ENCODE peak calls at places on chromosomes 6 and 20, in six cellular contexts. D is fibroblast of villous mesenchyme; Y is heart right ventricle; F is CD4-positive, alpha-beta T cell; U is tibial nerve; Z is type B pancreatic cell. M is an unnamed sample.

GRCh38 chr20:43238833-43239232 is 49.1 kb upstream of the PTPRT start:
- DNase-seq in U (no peak), D (no peak), Y (no peak), F (no peak), Z (no peak), M (no peak)

GRCh38 chr6:22470454-22471368 is 98.7 kb upstream of the HDGFL1 start:
- DNase-seq in D (peak; percentile 16), Z (no peak), U (peak; percentile 7), F (no peak), Y (peak; percentile 72), M (no peak)

GRCh38 chr6:143253630-143254029 is 192.9 kb downstream of the AIG1 start:
- DNase-seq in U (no peak), D (peak; percentile 31), Y (no peak), Z (no peak), F (no peak), M (no peak)

GRCh38 chr20:3237958-3238615 is 903 bp downstream of the SLC4A11 start:
- DNase-seq in U (no peak), Y (no peak), F (no peak), D (no peak), Z (no peak), M (no peak)

GRCh38 chr20:15895126-15895525 is 678.1 kb downstream of the KIF16B start:
- DNase-seq in Y (no peak), F (no peak), U (no peak), Z (no peak), D (no peak), M (no peak)

GRCh38 chr6:56699066-56699654 is 56.5 kb upstream of the DST start:
- DNase-seq in D (peak; percentile 57), Y (no peak), Z (no peak), F (no peak), U (no peak), M (no peak)

GRCh38 chr6:112502348-112503130 is 155.4 kb downstream of the RFPL4B start:
- DNase-seq in Z (no peak), U (no peak), D (peak; percentile 33), F (no peak), Y (no peak), M (no peak)

GRCh38 chr6:146657432-146657831 is 58.7 kb downstream of the ADGB start:
- DNase-seq in U (no peak), Y (no peak), Z (no peak), D (no peak), F (no peak), M (no peak)

GRCh38 chr6:41711323-41712038 is 23.9 kb downstream of the TFEB start:
- DNase-seq in F (no peak), Z (no peak), Y (no peak), D (no peak), U (no peak), M (no peak)

GRCh38 chr6:89356644-89357043 is 4.1 kb upstream of the UBE2J1 start:
- DNase-seq in F (no peak), U (no peak), D (no peak), Z (no peak), Y (no peak), M (no peak)

GRCh38 chr6:42120895-42121865 is 21.2 kb downstream of the C6orf132 start:
- DNase-seq in F (no peak), Y (no peak), U (no peak), Z (no peak), D (no peak), M (no peak)

GRCh38 chr20:54340667-54341081 is 132.8 kb downstream of the PFDN4 start:
- DNase-seq in D (peak; percentile 35), Y (no peak), F (no peak), U (no peak), Z (no peak), M (peak; percentile 63)

GRCh38 chr6:35080016-35080680 is 61.0 kb downstream of the TCP11 start:
- DNase-seq in D (no peak), F (no peak), Z (no peak), Y (no peak), U (no peak), M (no peak)

GRCh38 chr6:151388997-151389639 is 2.2 kb downstream of the ZBTB2 start:
- DNase-seq in U (no peak), F (no peak), Y (no peak), D (no peak), Z (no peak), M (no peak)

GRCh38 chr6:91276315-91276714 is 689.4 kb upstream of the MAP3K7 start:
- DNase-seq in F (no peak), D (peak; percentile 11), U (no peak), Y (no peak), Z (no peak), M (no peak)
- TF ChIP-seq CTCF in F (no peak), D (peak; percentile 42), U (no peak), Y (peak; percentile 20), Z (peak; percentile 73), M (peak; percentile 22)

DNA sequence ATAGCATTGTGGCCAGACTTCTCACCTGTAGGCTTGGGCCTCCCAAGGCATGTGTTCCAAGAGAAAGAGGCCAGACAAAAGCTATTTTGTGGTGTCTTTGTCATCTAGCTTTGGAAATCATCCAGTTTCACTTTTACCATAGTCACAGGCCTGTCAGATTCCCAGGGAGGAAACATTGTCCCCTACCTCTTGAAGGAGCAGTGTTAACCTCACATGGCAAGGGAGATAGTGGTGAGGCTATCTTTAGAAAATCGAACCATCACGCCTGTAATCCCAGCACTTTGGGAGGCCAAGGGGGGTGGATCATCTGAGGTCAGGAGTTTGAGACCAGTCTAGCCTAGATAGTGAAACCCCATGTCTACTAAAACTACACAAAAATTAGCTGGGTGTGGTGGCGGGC is 42.3 kb upstream of the RALGAPA2 start:
- DNase-seq in Z (no peak), D (no peak), U (no peak), Y (no peak), F (no peak), M (no peak)
- TF ChIP-seq CTCF in Z (no peak), D (no peak), U (no peak), Y (no peak), F (no peak), M (no peak)

DNA sequence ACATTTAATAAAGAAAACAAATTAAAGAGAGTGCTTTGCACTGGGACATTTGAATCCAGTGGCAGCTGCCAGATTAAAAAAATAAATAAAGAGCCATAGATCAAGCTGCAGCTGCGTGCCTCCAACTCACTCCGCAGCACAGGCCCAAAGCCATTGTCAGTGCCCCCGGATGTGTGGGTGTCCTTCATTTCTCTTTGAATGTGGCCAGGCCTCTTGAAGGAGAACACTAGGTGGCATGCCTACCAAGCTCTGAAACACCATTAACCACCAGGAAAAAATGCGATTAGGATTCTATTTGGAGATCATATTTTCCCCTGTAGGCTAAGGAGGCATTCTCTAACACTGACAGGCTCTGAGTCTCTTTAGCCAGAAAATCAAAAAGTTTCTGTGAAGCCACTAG is 549.8 kb downstream of the PRKN start:
- DNase-seq in U (no peak), D (no peak), Y (peak; percentile 47), Z (no peak), F (no peak), M (no peak)
- TF ChIP-seq CTCF in U (peak; percentile 40), D (no peak), Y (peak; percentile 32), Z (peak; percentile 49), F (no peak), M (no peak)

DNA sequence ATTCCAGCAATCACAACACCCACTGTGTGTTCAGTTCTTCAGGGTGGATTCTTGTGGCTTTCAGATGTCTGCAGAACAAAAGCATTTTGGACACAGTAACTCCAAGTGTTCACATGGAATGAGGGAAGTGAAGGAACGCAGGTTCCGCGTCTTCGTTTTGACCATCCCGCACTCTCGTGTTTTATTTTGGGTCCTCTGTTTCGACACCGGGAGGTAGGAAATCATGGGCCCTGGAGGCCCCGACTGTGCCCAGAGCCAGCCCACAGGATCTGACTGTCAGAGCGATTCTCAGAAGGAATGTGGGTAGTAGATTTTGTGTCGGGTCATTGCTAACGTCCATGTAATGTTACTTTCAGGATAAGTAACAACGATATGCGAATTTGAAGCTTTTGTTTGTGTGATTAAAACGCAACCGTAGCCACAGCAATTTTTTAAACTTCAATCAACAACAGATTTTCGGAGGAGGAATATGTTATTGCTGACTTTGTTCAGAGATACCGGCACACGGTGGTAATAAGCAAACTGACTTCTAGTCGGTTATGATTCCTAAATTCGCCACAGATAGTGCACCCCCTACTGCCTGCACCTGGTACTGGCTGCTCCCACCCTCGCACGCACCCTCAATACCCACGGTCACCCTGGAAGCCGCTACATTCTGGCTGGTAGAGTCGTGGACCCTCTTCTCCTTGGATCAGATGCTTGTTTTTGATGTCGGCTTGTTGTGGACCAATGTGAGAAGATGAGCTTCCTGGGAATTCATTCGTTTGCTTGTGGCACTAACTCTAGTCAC is 10.5 kb downstream of the NPEPL1 start:
- DNase-seq in Y (no peak), F (no peak), U (no peak), Z (no peak), D (no peak), M (no peak)
- TF ChIP-seq CTCF in Y (no peak), F (peak; percentile 19), U (no peak), Z (peak; percentile 54), D (peak; percentile 36), M (no peak)

GRCh38 chr6:156787569-156788492 is 10.7 kb downstream of the ARID1B start:
- DNase-seq in Y (no peak), D (no peak), U (no peak), Z (no peak), F (no peak), M (no peak)
- TF ChIP-seq CTCF in Y (no peak), D (no peak), U (no peak), Z (no peak), F (no peak), M (no peak)

GRCh38 chr6:13380761-13381160 is 52.4 kb upstream of the TBC1D7 start:
- DNase-seq in U (no peak), Y (no peak), D (no peak), Z (no peak), F (no peak), M (no peak)

GRCh38 chr6:13378669-13379590 is 50.6 kb upstream of the TBC1D7 start:
- DNase-seq in Z (no peak), U (no peak), Y (no peak), F (no peak), D (no peak), M (no peak)

GRCh38 chr6:13384966-13385365 is 56.6 kb upstream of the TBC1D7 start:
- DNase-seq in U (no peak), D (no peak), Z (no peak), F (no peak), Y (no peak), M (no peak)

GRCh38 chr6:13384506-13384905 is 56.2 kb upstream of the TBC1D7 start:
- DNase-seq in D (no peak), Z (no peak), Y (no peak), U (no peak), F (no peak), M (no peak)

DNA sequence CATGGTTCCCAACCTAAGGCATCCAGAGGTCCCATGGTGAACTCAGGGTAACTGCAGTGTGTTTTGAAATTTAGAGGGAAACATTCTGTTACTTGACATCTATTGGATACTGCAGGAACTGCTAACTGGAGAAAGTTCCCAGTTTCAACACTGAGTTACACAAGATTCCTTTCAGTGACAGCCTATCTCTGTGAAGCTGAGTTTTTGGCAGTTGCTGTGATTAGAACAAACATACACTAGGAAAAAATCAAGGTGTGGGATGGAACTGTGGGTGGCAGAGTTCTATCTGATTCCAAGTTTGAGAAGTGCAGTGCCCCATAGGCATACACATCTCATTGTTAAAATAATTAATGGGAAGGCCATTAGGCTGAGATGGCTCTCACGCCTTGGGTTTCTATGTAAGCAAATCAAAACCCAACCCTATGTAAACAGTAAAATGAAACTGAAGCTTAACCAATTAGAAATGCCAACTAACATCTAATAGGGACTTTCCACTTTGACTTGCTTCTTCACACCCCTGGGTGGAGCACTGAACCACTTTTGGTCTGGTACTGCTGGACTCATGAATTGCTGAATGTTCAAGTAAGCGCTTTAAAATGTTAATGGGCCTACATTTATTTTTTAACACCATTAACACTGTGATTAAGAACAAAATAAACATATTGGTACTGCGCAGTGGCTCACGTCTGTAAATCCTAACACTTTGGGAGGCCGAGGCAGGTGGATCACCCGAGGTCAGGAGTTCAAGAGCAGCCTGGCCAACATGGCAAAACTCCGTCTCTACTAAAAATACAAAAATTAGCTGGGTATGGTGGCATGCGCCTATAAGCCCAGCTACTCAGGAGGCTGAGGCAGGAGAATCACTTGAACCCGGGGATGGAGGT is 55.2 kb upstream of the TBC1D7 start:
- DNase-seq in U (no peak), F (no peak), Z (no peak), D (peak; percentile 64), Y (no peak), M (no peak)
- TF ChIP-seq CTCF in U (peak; percentile 21), F (no peak), Z (no peak), D (peak; percentile 28), Y (peak; percentile 24), M (no peak)